ENCODE peak calls at places on chromosomes 3 and 15, in five cellular contexts. One of them, this sample, is unnamed.

GRCh38 chr3:196684548-196685407 is 27.3 kb downstream of the CEP19 start:
- DNase-seq in mammary epithelial cell: peak; percentile 35
- DNase-seq in SK-N-SH: peak; percentile 71
- DNase-seq in hepatocyte: peak; percentile 75
- DNase-seq in IMR-90: peak; percentile 47
- DNase-seq in this sample: peak; percentile 76

GRCh38 chr3:71006810-71007785 is 576.4 kb downstream of the FOXP1 start:
- DNase-seq in mammary epithelial cell: peak; percentile 93
- DNase-seq in SK-N-SH: no peak
- DNase-seq in hepatocyte: peak; percentile 17
- DNase-seq in IMR-90: no peak
- DNase-seq in this sample: no peak

GRCh38 chr15:77495806-77496589 is 75.3 kb downstream of the HMG20A start:
- DNase-seq in mammary epithelial cell: no peak
- DNase-seq in SK-N-SH: no peak
- DNase-seq in hepatocyte: no peak
- DNase-seq in IMR-90: peak; percentile 43
- DNase-seq in this sample: no peak

GRCh38 chr3:30288830-30289229 is 317.6 kb upstream of the TGFBR2 start:
- DNase-seq in mammary epithelial cell: no peak
- DNase-seq in SK-N-SH: no peak
- DNase-seq in hepatocyte: no peak
- DNase-seq in IMR-90: no peak
- DNase-seq in this sample: no peak

GRCh38 chr15:80695911-80696651 is 971 bp downstream of the ABHD17C start:
- DNase-seq in mammary epithelial cell: peak; percentile 58
- DNase-seq in SK-N-SH: peak; percentile 53
- DNase-seq in hepatocyte: peak; percentile 28
- DNase-seq in IMR-90: no peak
- DNase-seq in this sample: peak; percentile 52

GRCh38 chr3:184772667-184773272 is 39.2 kb upstream of the VPS8 start:
- DNase-seq in mammary epithelial cell: no peak
- DNase-seq in SK-N-SH: no peak
- DNase-seq in hepatocyte: no peak
- DNase-seq in IMR-90: no peak
- DNase-seq in this sample: no peak

GRCh38 chr3:53845103-53845880 is 927 bp downstream of the CHDH start:
- DNase-seq in mammary epithelial cell: peak; percentile 37
- DNase-seq in SK-N-SH: no peak
- DNase-seq in hepatocyte: peak; percentile 71
- DNase-seq in IMR-90: peak; percentile 13
- DNase-seq in this sample: peak; percentile 77

GRCh38 chr15:43440721-43441281 is 52.2 kb downstream of the TP53BP1 start:
- DNase-seq in mammary epithelial cell: peak; percentile 95
- DNase-seq in SK-N-SH: peak; percentile 43
- DNase-seq in hepatocyte: peak; percentile 71
- DNase-seq in IMR-90: peak; percentile 99
- DNase-seq in this sample: no peak

GRCh38 chr3:102165367-102165766 is 269.4 kb upstream of the ZPLD1 start:
- DNase-seq in mammary epithelial cell: no peak
- DNase-seq in SK-N-SH: no peak
- DNase-seq in hepatocyte: no peak
- DNase-seq in IMR-90: peak; percentile 63
- DNase-seq in this sample: no peak

GRCh38 chr3:104273046-104273649 is 1093.6 kb upstream of the ALCAM start:
- DNase-seq in mammary epithelial cell: peak; percentile 17
- DNase-seq in SK-N-SH: no peak
- DNase-seq in hepatocyte: peak; percentile 16
- DNase-seq in IMR-90: peak; percentile 53
- DNase-seq in this sample: no peak

GRCh38 chr15:63879211-63879610 is 45.5 kb upstream of the HERC1 start:
- DNase-seq in mammary epithelial cell: no peak
- DNase-seq in SK-N-SH: no peak
- DNase-seq in hepatocyte: no peak
- DNase-seq in IMR-90: no peak
- DNase-seq in this sample: no peak

GRCh38 chr15:24076090-24076784 is 389.1 kb upstream of the NDN start:
- DNase-seq in mammary epithelial cell: no peak
- DNase-seq in SK-N-SH: no peak
- DNase-seq in hepatocyte: no peak
- DNase-seq in IMR-90: no peak
- DNase-seq in this sample: no peak

GRCh38 chr15:99486371-99487336 is 79.1 kb upstream of the MEF2A start:
- DNase-seq in mammary epithelial cell: peak; percentile 23
- DNase-seq in SK-N-SH: peak; percentile 92
- DNase-seq in hepatocyte: peak; percentile 82
- DNase-seq in IMR-90: peak; percentile 60
- DNase-seq in this sample: peak; percentile 90

GRCh38 chr3:154480033-154480432 is 50.0 kb upstream of the GPR149 start:
- DNase-seq in mammary epithelial cell: no peak
- DNase-seq in SK-N-SH: no peak
- DNase-seq in hepatocyte: no peak
- DNase-seq in IMR-90: no peak
- DNase-seq in this sample: no peak

GRCh38 chr3:21017115-21017852 is 733.7 kb downstream of the ZNF385D start:
- DNase-seq in mammary epithelial cell: peak; percentile 85
- DNase-seq in SK-N-SH: no peak
- DNase-seq in hepatocyte: no peak
- DNase-seq in IMR-90: no peak
- DNase-seq in this sample: no peak

GRCh38 chr3:65955792-65956477 is 82.8 kb downstream of the MAGI1 start:
- DNase-seq in mammary epithelial cell: no peak
- DNase-seq in SK-N-SH: no peak
- DNase-seq in hepatocyte: peak; percentile 49
- DNase-seq in IMR-90: peak; percentile 88
- DNase-seq in this sample: no peak

GRCh38 chr3:65951836-65952505 is 86.7 kb downstream of the MAGI1 start:
- DNase-seq in mammary epithelial cell: no peak
- DNase-seq in SK-N-SH: no peak
- DNase-seq in hepatocyte: no peak
- DNase-seq in IMR-90: peak; percentile 46
- DNase-seq in this sample: no peak

GRCh38 chr3:65952842-65953241 is 85.9 kb downstream of the MAGI1 start:
- DNase-seq in mammary epithelial cell: no peak
- DNase-seq in SK-N-SH: no peak
- DNase-seq in hepatocyte: no peak
- DNase-seq in IMR-90: no peak
- DNase-seq in this sample: no peak

GRCh38 chr3:65953301-65953812 is 85.4 kb downstream of the MAGI1 start:
- DNase-seq in mammary epithelial cell: peak; percentile 24
- DNase-seq in SK-N-SH: no peak
- DNase-seq in hepatocyte: peak; percentile 91
- DNase-seq in IMR-90: no peak
- DNase-seq in this sample: no peak

GRCh38 chr3:65953881-65954733 is 84.6 kb downstream of the MAGI1 start:
- DNase-seq in mammary epithelial cell: no peak
- DNase-seq in SK-N-SH: no peak
- DNase-seq in hepatocyte: peak; percentile 53
- DNase-seq in IMR-90: no peak
- DNase-seq in this sample: peak; percentile 19
- H3K27ac ChIP-seq in mammary epithelial cell: no peak overlapping the region
- H3K27ac ChIP-seq in SK-N-SH: peak overlapping the region; percentile 96
- H3K27ac ChIP-seq in hepatocyte: peak overlapping the region; percentile 95
- H3K27ac ChIP-seq in IMR-90: no peak overlapping the region
- H3K27ac ChIP-seq in this sample: peak overlapping the region; percentile 71

GRCh38 chr3:48652923-48653715 is 9.6 kb downstream of the CELSR3 start:
- DNase-seq in mammary epithelial cell: no peak
- DNase-seq in SK-N-SH: no peak
- DNase-seq in hepatocyte: no peak
- DNase-seq in IMR-90: no peak
- DNase-seq in this sample: no peak

GRCh38 chr3:48656061-48656840 is 6.4 kb downstream of the CELSR3 start:
- DNase-seq in mammary epithelial cell: peak; percentile 74
- DNase-seq in SK-N-SH: peak; percentile 58
- DNase-seq in hepatocyte: peak; percentile 90
- DNase-seq in IMR-90: peak; percentile 62
- DNase-seq in this sample: peak; percentile 94

GRCh38 chr3:48655063-48655462 is 7.6 kb downstream of the CELSR3 start:
- DNase-seq in mammary epithelial cell: no peak
- DNase-seq in SK-N-SH: no peak
- DNase-seq in hepatocyte: no peak
- DNase-seq in IMR-90: no peak
- DNase-seq in this sample: no peak

GRCh38 chr3:48655586-48655985 is 7.1 kb downstream of the CELSR3 start:
- DNase-seq in mammary epithelial cell: no peak
- DNase-seq in SK-N-SH: no peak
- DNase-seq in hepatocyte: no peak
- DNase-seq in IMR-90: no peak
- DNase-seq in this sample: no peak

DNA sequence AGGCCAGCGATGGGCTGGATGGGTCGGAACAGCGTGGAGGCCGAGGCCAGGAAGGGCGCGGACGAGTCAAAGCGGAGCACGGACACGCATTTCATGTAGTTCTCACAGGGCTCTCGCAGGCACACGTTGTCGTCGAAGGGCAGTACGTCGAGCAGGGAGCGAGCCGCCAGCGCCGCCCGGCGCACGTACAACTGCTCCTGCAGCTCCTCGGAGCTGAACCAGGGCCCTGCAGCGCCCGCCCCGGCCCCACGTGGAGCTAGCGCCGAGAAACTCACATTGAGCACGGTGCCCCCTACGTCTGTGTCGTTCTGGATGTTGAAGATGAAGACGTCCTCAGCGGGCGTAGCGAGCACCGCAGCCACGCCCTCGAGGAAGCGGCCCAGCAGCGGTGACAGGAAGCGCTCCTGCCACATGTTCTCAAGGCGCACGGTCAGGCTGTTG is 5.8 kb downstream of the CELSR3 start:
- DNase-seq in mammary epithelial cell: no peak
- DNase-seq in SK-N-SH: no peak
- DNase-seq in hepatocyte: no peak
- DNase-seq in IMR-90: no peak
- DNase-seq in this sample: no peak
- H3K4me3 ChIP-seq in mammary epithelial cell: no peak overlapping the region
- H3K4me3 ChIP-seq in SK-N-SH: no peak overlapping the region
- H3K4me3 ChIP-seq in hepatocyte: no peak overlapping the region
- H3K4me3 ChIP-seq in IMR-90: no peak overlapping the region
- H3K4me3 ChIP-seq in this sample: no peak overlapping the region

GRCh38 chr3:194961149-194961548 is 275.5 kb downstream of the FAM43A start:
- DNase-seq in mammary epithelial cell: no peak
- DNase-seq in SK-N-SH: no peak
- DNase-seq in hepatocyte: no peak
- DNase-seq in IMR-90: no peak
- DNase-seq in this sample: no peak

GRCh38 chr3:194959217-194959616 is 273.5 kb downstream of the FAM43A start:
- DNase-seq in mammary epithelial cell: no peak
- DNase-seq in SK-N-SH: no peak
- DNase-seq in hepatocyte: no peak
- DNase-seq in IMR-90: no peak
- DNase-seq in this sample: no peak

GRCh38 chr3:194961555-194961954 is 275.9 kb downstream of the FAM43A start:
- DNase-seq in mammary epithelial cell: no peak
- DNase-seq in SK-N-SH: no peak
- DNase-seq in hepatocyte: no peak
- DNase-seq in IMR-90: no peak
- DNase-seq in this sample: no peak

GRCh38 chr3:194957743-194958240 is 272.1 kb downstream of the FAM43A start:
- DNase-seq in mammary epithelial cell: no peak
- DNase-seq in SK-N-SH: no peak
- DNase-seq in hepatocyte: no peak
- DNase-seq in IMR-90: no peak
- DNase-seq in this sample: no peak

DNA sequence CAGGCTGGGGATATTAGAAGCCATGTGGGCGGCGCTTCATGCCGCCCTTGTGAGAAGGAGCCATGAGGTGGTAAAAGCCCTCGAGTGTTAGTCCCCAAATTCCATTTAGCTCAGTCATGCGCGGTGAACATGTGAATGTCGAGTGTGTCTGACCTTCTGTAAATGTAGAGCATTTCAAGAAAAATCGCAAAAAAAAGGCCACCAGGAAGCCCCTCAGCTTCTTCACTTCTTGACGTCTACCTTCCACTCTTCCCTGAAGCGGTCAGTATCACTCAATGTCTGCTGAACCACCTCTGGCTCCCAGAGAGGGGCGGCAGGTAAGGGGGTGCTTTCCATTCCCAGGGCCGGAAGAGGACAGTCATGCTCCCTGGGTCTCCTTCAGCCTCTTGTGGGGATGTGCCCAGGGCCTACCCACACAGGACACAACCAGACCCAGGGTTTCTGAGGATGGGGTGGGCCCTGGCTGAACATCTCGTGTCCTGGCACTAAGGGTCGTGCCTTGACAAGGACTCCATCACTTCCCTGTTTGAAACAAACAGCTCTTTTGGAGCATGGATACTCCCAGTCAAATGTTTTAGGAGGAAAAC is 274.9 kb downstream of the FAM43A start:
- DNase-seq in mammary epithelial cell: no peak
- DNase-seq in SK-N-SH: no peak
- DNase-seq in hepatocyte: no peak
- DNase-seq in IMR-90: no peak
- DNase-seq in this sample: no peak
- H3K27ac ChIP-seq in mammary epithelial cell: no peak overlapping the region
- H3K27ac ChIP-seq in SK-N-SH: no peak overlapping the region
- H3K27ac ChIP-seq in hepatocyte: no peak overlapping the region
- H3K27ac ChIP-seq in IMR-90: no peak overlapping the region
- H3K27ac ChIP-seq in this sample: no peak overlapping the region

DNA sequence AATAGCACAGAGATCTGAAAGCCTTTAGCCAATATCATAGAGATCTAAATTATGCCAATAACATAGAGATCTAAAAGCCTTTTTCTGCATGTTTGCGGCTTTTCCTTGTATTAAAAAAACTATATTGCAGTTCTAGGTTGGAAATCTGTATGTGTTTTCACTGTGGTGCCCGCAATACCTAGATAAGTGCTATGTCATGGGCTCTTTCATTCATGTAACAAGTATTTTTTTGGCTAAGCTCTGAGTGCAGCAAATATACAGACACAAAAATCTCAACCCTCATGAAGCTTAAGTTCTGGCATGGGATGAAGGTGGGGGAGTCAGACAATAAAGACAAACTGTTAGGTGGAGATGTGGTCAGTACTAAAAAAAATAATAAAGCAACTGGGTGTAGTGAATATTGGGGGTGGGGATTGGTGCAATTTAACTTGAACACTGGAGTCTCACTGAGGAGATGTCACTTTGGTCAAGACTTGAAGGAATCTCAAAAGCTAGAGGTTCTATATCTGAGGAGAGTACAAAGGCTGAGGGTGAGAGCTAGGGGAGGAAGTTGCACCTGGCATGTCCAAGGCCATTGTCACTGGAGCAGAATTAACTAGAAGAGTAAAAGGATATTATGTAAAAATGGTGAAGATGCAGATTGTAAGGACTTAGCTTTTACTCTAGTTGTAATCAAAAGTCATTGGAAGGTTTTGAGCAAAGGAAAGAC is 978 bp downstream of the BUB1B start:
- DNase-seq in mammary epithelial cell: no peak
- DNase-seq in SK-N-SH: no peak
- DNase-seq in hepatocyte: no peak
- DNase-seq in IMR-90: no peak
- DNase-seq in this sample: no peak
- H3K4me3 ChIP-seq in mammary epithelial cell: peak overlapping the region; percentile 81
- H3K4me3 ChIP-seq in SK-N-SH: peak overlapping the region; percentile 91
- H3K4me3 ChIP-seq in hepatocyte: peak overlapping the region; percentile 79
- H3K4me3 ChIP-seq in IMR-90: peak overlapping the region; percentile 73
- H3K4me3 ChIP-seq in this sample: peak overlapping the region; percentile 42

DNA sequence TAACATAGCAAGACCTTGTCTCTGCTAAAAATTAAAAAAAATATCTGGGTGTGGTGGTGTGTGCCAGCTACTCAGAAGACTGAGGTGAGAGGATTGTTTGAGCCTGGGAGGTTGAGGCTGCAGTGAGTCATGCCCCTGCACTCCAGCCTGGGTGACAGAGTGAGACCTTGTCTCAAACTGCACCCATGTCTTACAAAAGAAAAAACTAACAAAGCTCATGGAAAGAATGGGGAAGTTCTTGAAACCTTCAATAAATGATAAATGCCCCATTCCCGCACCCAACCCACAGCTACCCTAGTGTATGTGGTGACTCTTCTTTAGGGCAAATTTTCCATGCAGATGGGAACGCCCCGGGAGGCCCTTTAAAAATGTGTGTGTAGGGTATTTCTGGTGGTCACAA is 28.3 kb downstream of the RPLP1 start:
- DNase-seq in mammary epithelial cell: no peak
- DNase-seq in SK-N-SH: no peak
- DNase-seq in hepatocyte: no peak
- DNase-seq in IMR-90: no peak
- DNase-seq in this sample: no peak
- H3K27ac ChIP-seq in mammary epithelial cell: no peak overlapping the region
- H3K27ac ChIP-seq in SK-N-SH: no peak overlapping the region
- H3K27ac ChIP-seq in hepatocyte: no peak overlapping the region
- H3K27ac ChIP-seq in IMR-90: no peak overlapping the region
- H3K27ac ChIP-seq in this sample: no peak overlapping the region